ENCODE peak calls at places on chromosomes 2 and 18, in ten cellular contexts. J is CD4-positive, CD25-positive, alpha-beta regulatory T cell; E is testis; Y is cardiac muscle cell; B is endothelial cell of umbilical vein; D is sigmoid colon; M is adipocyte; H is right atrium auricular region; K is bronchial epithelial cell; L is right lobe of liver. P is an unnamed sample.

GRCh38 chr2:44952143-44952805 is 10.8 kb downstream of the SIX3 start:
- DNase-seq in J (no peak), E (peak; percentile 64), Y (peak; percentile 84), B (peak; percentile 72), D (no peak), M (peak; percentile 76), H (no peak), K (peak; percentile 24), L (no peak), P (peak; percentile 97)

GRCh38 chr18:23924813-23925212 is 89.7 kb upstream of the TTC39C start:
- DNase-seq in J (no peak), E (no peak), Y (no peak), B (no peak), D (no peak), M (peak; percentile 69), H (no peak), K (no peak), L (no peak), P (no peak)

GRCh38 chr2:53177342-53177741 is 590.3 kb upstream of the CHAC2 start:
- DNase-seq in J (no peak), E (no peak), Y (no peak), B (no peak), D (no peak), M (no peak), H (no peak), K (no peak), L (no peak), P (no peak)

GRCh38 chr2:3729055-3729448 is 25.7 kb downstream of the DCDC2C start:
- DNase-seq in J (no peak), E (no peak), Y (no peak), B (no peak), D (no peak), M (no peak), H (no peak), K (no peak), L (no peak), P (no peak)

GRCh38 chr2:229634574-229635185 is 79.7 kb downstream of the DNER start:
- DNase-seq in J (no peak), E (no peak), Y (no peak), B (no peak), D (no peak), M (no peak), H (no peak), K (no peak), L (no peak), P (no peak)

GRCh38 chr2:207505180-207505579 is 24.6 kb upstream of the CREB1 start:
- DNase-seq in J (no peak), E (no peak), Y (no peak), B (no peak), D (no peak), M (no peak), H (no peak), K (peak; percentile 74), L (no peak), P (peak; percentile 16)

GRCh38 chr2:191682148-191682547 is 4.2 kb downstream of the NABP1 start:
- DNase-seq in J (no peak), E (no peak), Y (no peak), B (no peak), D (no peak), M (peak; percentile 51), H (no peak), K (peak; percentile 63), L (no peak), P (no peak)

GRCh38 chr2:23900133-23900926 is 26.6 kb downstream of the ATAD2B start:
- DNase-seq in J (no peak), E (no peak), Y (no peak), B (no peak), D (no peak), M (no peak), H (no peak), K (peak; percentile 87), L (no peak), P (no peak)

GRCh38 chr2:97354576-97354975 is 235.1 kb downstream of the ANKRD36B start:
- DNase-seq in J (no peak), E (no peak), Y (no peak), B (no peak), D (no peak), M (no peak), H (no peak), K (no peak), L (no peak), P (no peak)

GRCh38 chr2:157785866-157786662 is 90.1 kb downstream of the ACVR1 start:
- DNase-seq in J (no peak), E (no peak), Y (peak; percentile 53), B (no peak), D (no peak), M (peak; percentile 26), H (no peak), K (peak; percentile 86), L (no peak), P (no peak)

GRCh38 chr18:79211844-79212243 is 142.7 kb downstream of the ATP9B start:
- DNase-seq in J (no peak), E (no peak), Y (no peak), B (no peak), D (no peak), M (peak; percentile 45), H (no peak), K (peak; percentile 34), L (no peak), P (no peak)

GRCh38 chr2:7709907-7710306 is 792.7 kb downstream of the RNF144A start:
- DNase-seq in J (no peak), E (no peak), Y (no peak), B (no peak), D (no peak), M (no peak), H (no peak), K (peak; percentile 28), L (no peak), P (no peak)

GRCh38 chr2:29920631-29921559 is 491 bp downstream of the ALK start:
- DNase-seq in J (no peak), E (peak; percentile 25), Y (peak; percentile 23), B (no peak), D (no peak), M (peak; percentile 39), H (no peak), K (no peak), L (no peak), P (no peak)

GRCh38 chr2:29916571-29916970 is 4.8 kb downstream of the ALK start:
- DNase-seq in J (no peak), E (no peak), Y (no peak), B (no peak), D (no peak), M (no peak), H (no peak), K (no peak), L (no peak), P (no peak)

GRCh38 chr2:29921560-29921915 is at the start of gene ALK:
- DNase-seq in J (no peak), E (peak; percentile 95), Y (peak; percentile 97), B (peak; percentile 58), D (peak; percentile 90), M (peak; percentile 95), H (peak; percentile 80), K (peak; percentile 75), L (peak; percentile 81), P (peak; percentile 95)

GRCh38 chr2:29923110-29923721 is 1.8 kb upstream of the ALK start:
- DNase-seq in J (peak; percentile 25), E (peak; percentile 87), Y (peak; percentile 88), B (peak; percentile 33), D (peak; percentile 70), M (peak; percentile 87), H (peak; percentile 67), K (peak; percentile 49), L (peak; percentile 63), P (peak; percentile 45)

DNA sequence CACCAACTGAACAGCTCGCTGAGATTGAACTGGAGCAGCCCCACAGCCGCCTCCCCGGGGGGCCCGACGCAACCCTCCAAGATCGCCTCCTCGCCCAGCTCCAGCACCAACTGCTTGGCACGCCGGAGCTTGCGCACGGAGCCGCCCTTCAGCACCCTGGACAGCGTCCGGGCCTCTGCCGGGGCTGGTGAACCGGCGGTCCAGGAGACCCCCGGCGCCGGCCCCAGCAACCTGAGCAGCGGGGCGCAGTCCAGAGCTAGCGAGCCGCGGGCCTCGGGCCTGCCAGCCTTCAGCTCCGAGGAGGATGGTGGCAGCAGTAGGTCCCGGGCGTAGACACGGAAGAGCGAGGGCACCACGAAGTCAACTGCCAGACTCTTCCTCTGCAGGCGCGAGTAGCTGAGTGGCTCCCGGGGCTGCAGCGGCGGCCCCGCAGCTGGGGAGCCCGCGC is 1.2 kb downstream of the ALK start:
- DNase-seq in J (peak; percentile 22), E (peak; percentile 74), Y (peak; percentile 93), B (peak; percentile 14), D (no peak), M (peak; percentile 72), H (no peak), K (peak; percentile 10), L (no peak), P (peak; percentile 90)
- H3K27me3 ChIP-seq in J (peaks cover 21% of the 10 kb centered on the region), E (peaks cover 2% of the 10 kb centered on the region), Y (peaks cover 62% of the 10 kb centered on the region), B (peaks cover 20% of the 10 kb centered on the region), D (peaks cover 74% of the 10 kb centered on the region), M (peaks cover 36% of the 10 kb centered on the region), H (peaks cover 13% of the 10 kb centered on the region), K (peaks cover 16% of the 10 kb centered on the region), L (peaks cover 39% of the 10 kb centered on the region), P (peaks cover 35% of the 10 kb centered on the region)

DNA sequence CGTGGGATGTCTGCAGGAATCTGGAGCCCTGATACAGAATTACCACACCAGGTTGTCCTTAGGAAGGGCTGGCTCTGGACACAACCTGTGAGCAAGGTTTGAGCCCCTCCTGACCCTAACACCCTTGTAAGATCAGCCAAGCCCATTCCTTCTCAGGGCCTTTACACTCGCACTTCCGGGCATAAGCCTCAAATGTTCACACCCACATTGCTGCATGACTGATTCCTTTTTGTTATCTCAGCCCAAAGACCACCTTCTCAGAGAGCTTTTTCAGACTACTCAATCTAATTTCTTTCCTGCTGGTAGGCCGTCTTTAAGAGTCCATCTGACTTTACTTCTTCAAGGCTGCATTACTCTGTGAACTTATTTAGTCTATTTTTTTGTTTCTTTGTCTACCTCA is 464.0 kb upstream of the SPRED2 start:
- DNase-seq in J (no peak), E (no peak), Y (no peak), B (no peak), D (no peak), M (no peak), H (no peak), K (no peak), L (no peak), P (no peak)
- H3K27me3 ChIP-seq in J (no peaks in the 10 kb centered on the region), E (no peaks in the 10 kb centered on the region), Y (no peaks in the 10 kb centered on the region), B (no peaks in the 10 kb centered on the region), D (no peaks in the 10 kb centered on the region), M (peaks cover 3% of the 10 kb centered on the region), H (no peaks in the 10 kb centered on the region), K (no peaks in the 10 kb centered on the region), L (no peaks in the 10 kb centered on the region), P (no peaks in the 10 kb centered on the region)

GRCh38 chr2:100066246-100066645 is 76.1 kb downstream of the AFF3 start:
- DNase-seq in J (no peak), E (no peak), Y (no peak), B (no peak), D (no peak), M (no peak), H (no peak), K (no peak), L (no peak), P (no peak)
- H3K27me3 ChIP-seq in J (no peaks in the 10 kb centered on the region), E (no peaks in the 10 kb centered on the region), Y (no peaks in the 10 kb centered on the region), B (peaks cover 6% of the 10 kb centered on the region), D (no peaks in the 10 kb centered on the region), M (peaks cover 7% of the 10 kb centered on the region), H (no peaks in the 10 kb centered on the region), K (no peaks in the 10 kb centered on the region), L (no peaks in the 10 kb centered on the region), P (no peaks in the 10 kb centered on the region)

DNA sequence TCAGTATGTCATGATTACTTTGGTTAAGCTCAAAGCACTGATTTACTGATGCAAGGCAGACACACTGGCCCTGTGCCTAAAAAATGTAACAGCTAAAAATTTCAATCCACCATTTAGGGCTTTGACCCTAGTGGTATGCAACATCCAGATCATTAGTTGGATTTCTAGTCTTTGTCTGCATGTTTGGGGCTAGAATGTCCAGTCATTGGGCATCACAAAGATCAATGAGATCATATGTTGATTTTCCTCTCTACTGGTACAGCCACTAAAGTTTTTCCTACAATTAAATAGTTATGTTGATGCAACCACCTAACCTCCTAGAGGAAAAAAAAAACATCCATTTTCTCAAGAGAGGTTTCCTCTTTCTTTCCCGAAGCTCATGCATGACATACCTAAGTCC is 53.4 kb upstream of the REV1 start:
- DNase-seq in J (no peak), E (no peak), Y (no peak), B (no peak), D (no peak), M (peak; percentile 81), H (no peak), K (no peak), L (no peak), P (no peak)
- H3K27me3 ChIP-seq in J (peaks cover 3% of the 10 kb centered on the region), E (no peaks in the 10 kb centered on the region), Y (no peaks in the 10 kb centered on the region), B (peaks cover 6% of the 10 kb centered on the region), D (no peaks in the 10 kb centered on the region), M (peaks cover 26% of the 10 kb centered on the region), H (no peaks in the 10 kb centered on the region), K (no peaks in the 10 kb centered on the region), L (no peaks in the 10 kb centered on the region), P (no peaks in the 10 kb centered on the region)

P was measured in H7.